ENCODE peak calls at places on chromosomes 3 and 15, in five cellular contexts. A is neural progenitor cell, B is PC-3, F is GM23338, J is GM23248. K is an unnamed sample.
A peak's percentile ranks its signal among the peaks of the same experiment; 100 is the strongest.

GRCh38 chr3:21273256-21273999 is 477.6 kb downstream of the ZNF385D start:
- DNase-seq in A (no peak), B (no peak), F (no peak), J (peak; percentile 65), K (no peak)

GRCh38 chr3:171829841-171830559 is 13.1 kb upstream of the TMEM212 start:
- DNase-seq in A (peak; percentile 76), B (peak; percentile 79), F (peak; percentile 86), J (peak; percentile 88), K (peak; percentile 85)

GRCh38 chr3:49602877-49603411 is 48.7 kb downstream of the BSN start:
- DNase-seq in A (no peak), B (peak; percentile 77), F (no peak), J (no peak), K (no peak)

GRCh38 chr3:129795596-129795995 is 97.9 kb downstream of the TMCC1 start:
- DNase-seq in A (no peak), B (peak; percentile 83), F (peak; percentile 15), J (peak; percentile 80), K (peak; percentile 44)

GRCh38 chr3:16568115-16568514 is 37.1 kb downstream of the DAZL start:
- DNase-seq in A (no peak), B (no peak), F (no peak), J (no peak), K (no peak)

GRCh38 chr15:85646538-85647091 is 148.1 kb downstream of the KLHL25 start:
- DNase-seq in A (no peak), B (no peak), F (no peak), J (peak; percentile 84), K (no peak)

GRCh38 chr3:94137377-94137776 is 74.5 kb downstream of the NSUN3 start:
- DNase-seq in A (no peak), B (no peak), F (no peak), J (peak; percentile 11), K (no peak)

GRCh38 chr3:17040322-17040721 is 155.6 kb downstream of the PLCL2 start:
- DNase-seq in A (no peak), B (no peak), F (no peak), J (no peak), K (no peak)

GRCh38 chr3:23640472-23641146 is 165.1 kb upstream of the UBE2E1 start:
- DNase-seq in A (no peak), B (no peak), F (no peak), J (peak; percentile 15), K (no peak)

GRCh38 chr3:122642935-122643334 is 37.7 kb upstream of the PARP14 start:
- DNase-seq in A (no peak), B (no peak), F (no peak), J (no peak), K (no peak)

GRCh38 chr3:35674451-35675109 is 35.3 kb downstream of the ARPP21 start:
- DNase-seq in A (no peak), B (no peak), F (no peak), J (no peak), K (no peak)

GRCh38 chr3:119741701-119742100 is 38.9 kb downstream of the CFAP91 start:
- DNase-seq in A (no peak), B (no peak), F (no peak), J (no peak), K (no peak)

GRCh38 chr3:30770387-30770786 is 124.1 kb downstream of the GADL1 start:
- DNase-seq in A (no peak), B (peak; percentile 98), F (no peak), J (peak; percentile 96), K (peak; percentile 69)

GRCh38 chr3:14143826-14144225 is 19.0 kb downstream of the TMEM43 start:
- DNase-seq in A (no peak), B (peak; percentile 88), F (peak; percentile 21), J (peak; percentile 95), K (peak; percentile 62)

GRCh38 chr3:39177708-39178332 is 14.6 kb downstream of the XIRP1 start:
- DNase-seq in A (peak; percentile 82), B (peak; percentile 75), F (peak; percentile 91), J (peak; percentile 97), K (peak; percentile 95)

GRCh38 chr15:47870956-47871625 is 153.8 kb downstream of the SEMA6D start:
- DNase-seq in A (no peak), B (peak; percentile 88), F (no peak), J (peak; percentile 30), K (peak; percentile 37)

GRCh38 chr3:71229905-71230657 is 353.4 kb downstream of the FOXP1 start:
- DNase-seq in A (peak; percentile 21), B (no peak), F (no peak), J (no peak), K (no peak)

GRCh38 chr3:356947-357346 is 160.4 kb downstream of the CHL1 start:
- DNase-seq in A (no peak), B (peak; percentile 83), F (no peak), J (no peak), K (peak; percentile 34)
- TF ChIP-seq EZH2phosphoT487 in A (no peak), B (no peak), F (no peak), J (no peak), K (peak; percentile 85)

GRCh38 chr3:195806211-195806915 is 5.4 kb downstream of the MUC4 start:
- DNase-seq in A (peak; percentile 74), B (no peak), F (peak; percentile 96), J (no peak), K (peak; percentile 12)

GRCh38 chr3:195802795-195803194 is 8.9 kb downstream of the MUC4 start:
- DNase-seq in A (no peak), B (no peak), F (no peak), J (no peak), K (peak; percentile 34)

GRCh38 chr3:195806916-195807231 is 4.9 kb downstream of the MUC4 start:
- DNase-seq in A (no peak), B (no peak), F (no peak), J (no peak), K (no peak)

GRCh38 chr3:195803309-195803908 is 8.3 kb downstream of the MUC4 start:
- DNase-seq in A (no peak), B (no peak), F (no peak), J (peak; percentile 9), K (peak; percentile 8)

DNA sequence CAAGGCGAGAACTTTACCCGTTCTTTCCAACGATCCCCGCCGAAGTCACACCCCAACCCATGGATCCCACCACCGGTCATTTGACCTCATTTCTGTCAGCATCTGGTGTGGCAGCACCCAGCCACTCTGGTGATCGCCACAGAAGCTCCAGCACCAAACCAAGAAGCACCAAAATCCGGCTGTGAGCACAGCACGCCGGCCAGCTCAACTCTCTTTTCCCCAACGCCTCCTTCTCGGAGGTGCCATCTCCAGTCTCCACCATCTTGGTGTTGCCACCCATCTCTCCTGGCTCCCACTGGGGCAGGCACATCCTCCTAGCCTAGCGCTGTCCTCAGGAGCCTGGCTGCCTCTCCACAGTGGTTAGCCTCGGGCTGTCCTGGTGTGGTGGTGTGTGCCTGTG is 6.5 kb downstream of the MUC4 start:
- DNase-seq in A (no peak), B (no peak), F (no peak), J (no peak), K (no peak)
- H3K27ac ChIP-seq in A (no peak overlapping the region), B (no peak overlapping the region), F (peak overlapping the region; percentile 90), J (no peak overlapping the region), K (no peak overlapping the region)

DNA sequence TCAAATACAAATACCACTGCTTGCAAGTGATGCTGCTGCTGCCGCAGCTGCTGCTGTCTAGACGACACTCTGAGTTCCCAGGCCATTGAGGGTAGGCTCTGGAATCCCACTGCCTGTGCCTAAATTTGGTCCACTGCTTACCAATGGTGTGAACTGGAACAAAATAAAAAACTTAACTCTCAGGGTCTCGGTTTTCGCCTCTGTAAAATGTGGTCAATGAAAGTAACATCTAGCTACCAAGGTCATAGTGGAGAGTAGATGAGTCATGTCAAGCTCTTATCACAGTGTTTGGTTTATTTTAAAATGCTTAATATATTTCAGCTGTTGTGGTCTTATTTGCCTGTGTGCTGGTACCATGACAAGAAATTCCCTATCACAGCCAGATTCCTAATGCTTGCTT is 299.3 kb downstream of the CLSTN2 start:
- DNase-seq in A (no peak), B (no peak), F (no peak), J (no peak), K (no peak)
- TF ChIP-seq EZH2 in A (no peak), B (no peak), F (no peak), J (no peak), K (no peak)

GRCh38 chr15:83284563-83285283 is at the start of gene BNC1:
- DNase-seq in A (peak; percentile 67), B (no peak), F (peak; percentile 65), J (no peak), K (peak; percentile 23)
- TF ChIP-seq EZH2phosphoT487 in A (peak; percentile 72), B (no peak), F (peak; percentile 73), J (no peak), K (peak; percentile 24)

GRCh38 chr3:63739474-63739873 is 79.6 kb upstream of the C3orf49 start:
- DNase-seq in A (no peak), B (no peak), F (no peak), J (no peak), K (no peak)
- H3K27ac ChIP-seq in A (no peak overlapping the region), B (no peak overlapping the region), F (no peak overlapping the region), J (no peak overlapping the region), K (no peak overlapping the region)

GRCh38 chr15:34754674-34755418 is at the start of gene GJD2:
- DNase-seq in A (peak; percentile 89), B (no peak), F (peak; percentile 85), J (peak; percentile 19), K (peak; percentile 41)
- TF ChIP-seq EZH2 in A (peak; percentile 93), B (peak; percentile 39), F (no peak), J (peak; percentile 45), K (peak; percentile 73)

DNA sequence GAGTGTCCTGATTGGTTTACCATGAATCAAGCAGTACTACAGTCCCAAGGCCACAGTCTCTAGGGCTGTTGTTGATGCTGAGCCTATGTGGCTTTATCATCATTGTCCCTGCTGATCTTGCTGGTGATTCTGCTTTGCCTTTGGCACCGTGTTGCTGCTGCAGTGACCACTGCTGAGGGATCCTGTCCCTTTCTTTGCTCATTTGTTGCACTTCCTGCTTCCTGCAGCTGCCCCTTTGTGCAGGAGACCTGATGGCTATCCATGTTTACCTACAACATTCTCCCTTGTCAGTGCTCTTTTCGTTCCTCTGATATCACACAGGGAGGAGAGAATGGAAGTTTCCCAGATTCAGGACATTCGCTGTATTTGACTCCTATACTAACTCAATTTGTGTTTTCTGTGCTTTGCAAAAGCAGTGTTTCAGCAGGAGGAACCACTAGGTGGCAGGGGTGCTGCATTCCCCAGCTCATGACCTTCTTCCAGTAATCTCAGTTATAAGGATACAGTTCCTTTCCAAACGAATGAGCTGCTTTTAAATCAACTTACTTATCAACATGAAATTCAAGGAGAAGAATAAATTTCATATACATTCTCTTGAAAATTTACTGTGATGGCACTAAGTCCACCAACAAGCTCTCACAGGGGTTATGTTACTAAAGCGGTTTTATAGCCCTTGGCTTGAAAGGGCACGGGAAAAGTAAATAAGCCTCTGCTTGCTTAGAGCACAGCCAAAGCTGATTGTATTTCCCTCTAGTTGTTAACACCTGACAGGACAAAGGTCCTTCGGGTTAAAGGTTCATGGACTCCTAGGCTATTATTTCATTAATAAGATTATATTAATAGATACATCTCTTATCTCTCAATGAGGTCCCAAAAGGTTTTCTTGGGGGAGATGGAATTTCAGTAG is 9.7 kb upstream of the THUMPD3 start:
- DNase-seq in A (peak; percentile 75), B (peak; percentile 80), F (peak; percentile 80), J (peak; percentile 82), K (peak; percentile 81)
- TF ChIP-seq EZH2phosphoT487 in A (no peak), B (no peak), F (no peak), J (no peak), K (no peak)

K was measured in hepatocyte.